ENCODE peak calls at places on chromosome 1, in five cellular contexts. C is pancreas, O is BJ, J is sigmoid colon, E is HCT116. I is an unnamed sample.

GRCh38 chr1:70084314-70084915 is 121.0 kb downstream of the LRRC40 start:
- DNase-seq in C (no peak), J (no peak), E (no peak), O (no peak), I (no peak)

GRCh38 chr1:96474985-96475743 is 246.4 kb upstream of the PTBP2 start:
- DNase-seq in C (no peak), O (no peak), E (no peak), J (no peak), I (no peak)

GRCh38 chr1:6580119-6580587 is 359 bp downstream of the ZBTB48 start:
- DNase-seq in C (no peak), E (no peak), J (no peak), O (no peak), I (peak)

GRCh38 chr1:10973552-10973951 is 38.9 kb upstream of the TARDBP start:
- DNase-seq in J (peak), C (no peak), O (no peak), E (no peak), I (peak)

GRCh38 chr1:26696645-26697440 is 1.0 kb downstream of the ARID1A start:
- DNase-seq in E (no peak), J (peak), C (peak), O (no peak), I (peak)

GRCh38 chr1:46533179-46533864 is 18.1 kb downstream of the KNCN start:
- DNase-seq in O (no peak), E (no peak), C (no peak), J (no peak), I (peak)

GRCh38 chr1:218585565-218586184 is 240.5 kb downstream of the TGFB2 start:
- DNase-seq in J (no peak), C (no peak), O (no peak), E (peak), I (no peak)

GRCh38 chr1:31306278-31306677 is 9.4 kb downstream of the ZCCHC17 start:
- DNase-seq in C (no peak), O (peak), E (peak), J (no peak), I (no peak)

GRCh38 chr1:168146160-168146539 is 9.4 kb upstream of the GPR161 start:
- DNase-seq in C (no peak), E (no peak), O (no peak), J (no peak), I (no peak)

GRCh38 chr1:214441119-214441518 is 110.3 kb downstream of the PTPN14 start:
- DNase-seq in C (no peak), E (no peak), J (no peak), O (peak), I (no peak)

GRCh38 chr1:220067246-220068204 is 21.2 kb upstream of the EPRS1 start:
- DNase-seq in O (no peak), J (no peak), C (no peak), E (no peak), I (no peak)

GRCh38 chr1:54781023-54781723 is 16.9 kb upstream of the PARS2 start:
- DNase-seq in J (no peak), E (no peak), O (no peak), C (no peak), I (no peak)

GRCh38 chr1:44549491-44549890 is 124.8 kb downstream of the TMEM53 start:
- DNase-seq in C (no peak), E (no peak), O (no peak), J (no peak), I (no peak)

GRCh38 chr1:171495444-171495843 is 10.1 kb downstream of the PRRC2C start:
- DNase-seq in E (no peak), J (no peak), C (no peak), O (no peak), I (no peak)

GRCh38 chr1:245008761-245009160 is 144.4 kb upstream of the HNRNPU start:
- DNase-seq in J (no peak), E (no peak), C (no peak), O (no peak), I (no peak)

GRCh38 chr1:94820918-94821317 is 761 bp downstream of the SLC44A3 start:
- DNase-seq in E (no peak), C (no peak), O (no peak), J (no peak), I (no peak)

GRCh38 chr1:94654919-94655318 is 113.4 kb upstream of the F3 start:
- DNase-seq in J (no peak), C (no peak), O (no peak), E (no peak), I (no peak)

DNA sequence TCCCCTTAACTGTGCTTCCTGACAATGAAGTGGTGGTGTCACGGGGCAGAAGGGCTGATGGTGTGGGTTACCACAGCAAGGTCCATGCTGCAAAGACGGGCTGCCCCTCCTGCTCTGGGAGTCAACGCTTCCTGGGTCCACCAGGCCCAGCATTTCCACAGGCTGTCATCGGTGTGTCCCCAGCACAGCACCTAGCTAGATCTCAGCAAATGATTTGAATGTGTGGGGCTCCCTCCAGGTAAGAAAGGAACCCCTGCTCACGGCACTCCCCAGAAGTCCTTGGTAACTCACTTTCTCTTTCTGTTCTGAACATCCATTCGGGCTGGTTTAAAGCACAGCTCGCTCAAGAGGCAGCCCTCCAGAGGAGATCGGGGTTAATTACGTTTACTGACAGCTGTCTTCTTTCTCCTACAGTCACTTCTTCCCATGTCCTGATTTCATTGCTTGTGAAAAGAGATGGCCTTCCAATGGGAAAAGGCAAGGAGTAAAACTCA is 27.3 kb downstream of the HIVEP3 start:
- DNase-seq in E (no peak), O (no peak), J (no peak), C (peak), I (no peak)
- TF ChIP-seq CTCF in E (no peak), O (no peak), J (no peak), C (no peak), I (peak)

GRCh38 chr1:119541389-119541788 is 34.4 kb downstream of the HSD3B1 start:
- DNase-seq in J (no peak), C (no peak), E (no peak), O (no peak), I (no peak)

GRCh38 chr1:119547306-119547705 is 40.3 kb downstream of the HSD3B1 start:
- DNase-seq in C (no peak), E (no peak), O (no peak), J (no peak), I (no peak)

GRCh38 chr1:119542492-119542946 is 35.5 kb downstream of the HSD3B1 start:
- DNase-seq in O (no peak), E (no peak), J (no peak), C (peak), I (no peak)

GRCh38 chr1:119546641-119547040 is 39.6 kb downstream of the HSD3B1 start:
- DNase-seq in J (no peak), O (no peak), E (no peak), C (no peak), I (no peak)

DNA sequence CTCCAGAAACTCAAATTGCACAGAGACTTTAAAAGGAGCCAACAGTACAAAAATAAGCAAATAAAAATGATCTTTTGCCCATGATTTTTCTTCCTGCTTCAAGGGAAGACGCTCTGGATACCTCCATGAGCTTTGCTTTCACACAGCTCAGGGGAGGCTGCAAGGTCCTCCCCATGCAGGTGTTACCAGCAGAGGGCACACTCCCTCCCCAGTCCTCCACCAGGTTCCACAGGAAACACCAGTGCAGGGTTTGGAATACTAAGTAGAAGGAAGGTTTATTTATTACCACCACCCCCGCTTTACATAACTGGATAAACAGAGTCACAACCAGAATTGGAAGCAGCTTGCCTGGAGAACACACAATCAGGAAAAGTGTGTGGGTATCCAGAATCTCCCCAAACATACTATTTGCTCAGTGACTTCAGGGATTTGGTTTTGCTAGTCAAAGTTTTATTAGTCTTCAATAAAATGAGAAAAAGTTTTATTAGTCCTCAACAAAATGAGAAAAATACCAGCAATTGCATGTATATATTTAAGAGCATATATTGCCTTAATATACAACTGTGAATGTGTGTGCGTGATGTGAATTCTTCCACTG is 37.3 kb downstream of the HSD3B1 start:
- DNase-seq in E (peak), J (no peak), C (no peak), O (no peak), I (no peak)
- TF ChIP-seq CTCF in E (peak), J (no peak), C (no peak), O (peak), I (no peak)

GRCh38 chr1:150366416-150367296 is 2.7 kb downstream of the RPRD2 start:
- DNase-seq in C (no peak), O (no peak), E (no peak), J (no peak), I (no peak)

GRCh38 chr1:150362721-150363425 is 1.1 kb upstream of the RPRD2 start:
- DNase-seq in E (no peak), J (peak), C (no peak), O (no peak), I (no peak)

GRCh38 chr1:150363426-150364230 is at the start of gene RPRD2:
- DNase-seq in J (peak), C (peak), O (peak), E (peak), I (peak)

GRCh38 chr1:150365945-150366344 is 2.0 kb downstream of the RPRD2 start:
- DNase-seq in J (no peak), O (no peak), C (no peak), E (no peak), I (no peak)

DNA sequence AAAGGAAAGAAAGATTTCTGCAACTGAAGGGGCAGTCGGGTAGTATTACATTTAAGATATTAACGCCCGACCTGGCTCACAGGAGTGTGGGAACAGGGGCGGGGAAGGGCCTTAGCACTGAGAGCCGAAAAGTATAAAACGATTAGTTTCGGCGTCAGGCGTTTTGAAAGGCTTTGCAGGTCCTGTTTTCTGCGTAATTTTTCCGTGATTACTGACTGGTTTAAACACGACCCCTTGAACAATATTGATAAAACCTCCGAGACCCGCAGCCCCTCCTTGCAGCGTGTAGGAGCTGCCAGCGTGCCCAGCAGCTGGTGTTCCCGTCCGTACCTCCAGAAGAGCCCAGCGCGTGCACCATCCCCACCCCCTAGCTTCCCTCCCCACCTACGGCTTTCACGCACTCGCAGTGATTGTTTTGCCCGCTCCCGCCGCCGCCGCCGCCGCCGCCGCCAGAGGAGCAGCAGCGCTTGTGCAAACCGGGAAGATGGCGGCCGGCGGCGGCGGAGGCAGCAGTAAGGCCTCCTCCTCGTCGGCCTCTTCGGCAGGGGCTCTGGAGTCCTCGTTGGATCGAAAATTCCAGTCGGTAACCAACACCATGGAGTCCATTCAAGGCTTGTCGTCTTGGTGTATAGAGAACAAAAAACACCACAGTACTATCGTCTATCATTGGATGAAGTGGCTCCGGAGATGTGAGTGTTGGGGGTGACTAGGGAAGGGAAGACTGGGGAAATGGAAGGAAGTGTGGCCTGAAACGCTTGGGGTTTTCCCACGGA is 470 bp downstream of the RPRD2 start:
- DNase-seq in J (peak), O (no peak), C (peak), E (peak), I (peak)
- TF ChIP-seq CTCF in J (no peak), O (no peak), C (no peak), E (no peak), I (peak)

GRCh38 chr1:186315585-186315984 is 59.5 kb downstream of the TPR start:
- DNase-seq in C (no peak), O (no peak), E (no peak), J (no peak), I (no peak)
- TF ChIP-seq CTCF in C (no peak), O (no peak), E (no peak), J (no peak), I (no peak)

DNA sequence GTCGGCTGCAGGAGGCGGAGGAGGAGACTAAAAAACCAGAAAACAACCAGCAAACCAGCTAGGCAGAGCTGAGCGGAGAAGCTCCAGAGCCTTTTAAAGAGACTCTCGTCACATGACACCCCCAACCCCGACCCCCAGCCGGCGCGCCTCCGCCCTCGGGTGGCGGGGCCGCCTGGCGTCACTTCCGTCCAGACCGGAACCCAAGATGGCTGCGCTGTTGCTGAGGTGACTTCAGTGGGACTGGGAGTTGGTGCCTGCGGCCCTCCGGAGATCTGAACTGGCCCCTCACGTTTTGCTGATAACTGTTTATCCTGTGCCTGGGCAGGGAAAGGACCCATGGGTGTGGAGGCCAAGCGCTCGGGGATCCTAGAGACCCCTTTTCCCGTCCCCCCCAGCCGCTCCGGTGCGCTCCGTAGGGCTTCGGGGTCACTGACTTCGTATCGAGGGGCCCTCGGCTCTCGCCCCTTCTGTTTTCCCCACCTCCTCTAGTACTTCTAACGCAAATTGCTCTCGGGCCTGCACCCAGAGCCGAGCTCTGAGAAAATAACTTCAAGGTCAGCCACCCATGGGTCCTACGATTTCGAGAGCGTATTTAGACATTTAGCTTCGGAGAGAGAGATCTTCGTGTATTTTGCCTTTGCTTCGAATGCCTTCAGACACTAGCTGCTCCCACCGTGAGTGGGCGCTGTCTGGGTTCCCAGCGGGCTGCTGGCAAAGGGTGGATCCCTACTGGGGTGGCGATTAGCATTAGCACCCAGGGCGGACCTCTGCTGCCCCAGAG is at the start of gene SDHC:
- DNase-seq in J (peak), E (peak), O (peak), C (peak), I (peak)
- TF ChIP-seq CTCF in J (no peak), E (no peak), O (peak), C (no peak), I (peak)

GRCh38 chr1:47972864-47973437 is 24.2 kb downstream of the TRABD2B start:
- DNase-seq in E (no peak), J (no peak), C (no peak), O (no peak), I (no peak)
- TF ChIP-seq CTCF in E (peak), J (no peak), C (no peak), O (peak), I (no peak)

DNA sequence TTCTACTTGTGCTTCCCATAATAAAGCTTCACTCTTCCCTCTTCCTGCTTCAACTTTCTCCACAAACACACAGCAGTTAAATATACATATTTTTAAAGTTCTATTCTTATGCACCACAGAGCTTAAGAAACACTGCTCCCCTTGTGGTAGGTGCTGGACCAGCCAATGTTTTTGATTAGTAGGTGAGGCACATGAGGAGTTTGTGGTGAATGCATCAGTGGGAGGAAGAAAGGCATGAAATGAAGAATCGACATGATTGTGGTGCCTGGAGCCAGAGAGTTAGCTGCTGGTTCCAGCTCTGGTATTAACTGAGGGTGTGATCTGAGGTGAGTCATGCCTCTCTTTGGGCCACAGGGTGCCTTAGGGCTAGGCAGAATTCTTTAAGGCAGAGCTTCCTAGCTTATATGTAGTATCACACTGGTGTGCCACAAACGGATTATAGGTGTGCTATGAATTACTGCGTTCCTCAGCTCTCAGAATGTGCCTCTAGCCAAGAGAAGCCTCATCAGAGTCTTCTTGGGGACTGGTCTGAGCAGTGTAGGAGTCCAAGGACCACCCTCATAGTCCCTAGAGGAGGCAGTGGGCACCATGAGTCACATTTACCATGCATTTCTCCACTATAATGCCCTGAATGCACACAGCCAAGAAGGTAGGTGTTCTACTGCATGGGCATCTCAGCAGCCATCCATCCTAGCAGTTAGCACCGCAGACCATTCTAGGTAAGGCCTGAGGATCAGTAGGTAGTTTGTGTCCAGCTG is 97.4 kb upstream of the SGIP1 start:
- DNase-seq in E (peak), O (peak), J (no peak), C (no peak), I (no peak)
- TF ChIP-seq CTCF in E (peak), O (peak), J (no peak), C (no peak), I (no peak)